ENCODE peak calls at places on chromosomes 13 and 19, in four cellular contexts. One of them, this sample, is unnamed.

GRCh38 chr19:4525563-4526002 is 7.3 kb upstream of the PLIN4 start:
- DNase-seq in tibial nerve: no peak
- DNase-seq in NCI-H1694 treated with DMSO at 0.1 percent for 48 hours: no peak
- DNase-seq in activated T-cell treated with anti-CD3 and anti-CD28 coated beads, Interleukin-2, amount 50 U/mL, for 72 hours: no peak
- DNase-seq in this sample: no peak

GRCh38 chr13:44048326-44048725 is 168.6 kb downstream of the LACC1 start:
- DNase-seq in NCI-H1694 treated with DMSO at 0.1 percent for 48 hours: no peak
- DNase-seq in activated T-cell treated with anti-CD3 and anti-CD28 coated beads, Interleukin-2, amount 50 U/mL, for 72 hours: no peak
- DNase-seq in tibial nerve: no peak
- DNase-seq in this sample: no peak

GRCh38 chr19:33250500-33250899 is 24.9 kb upstream of the SLC7A10 start:
- DNase-seq in activated T-cell treated with anti-CD3 and anti-CD28 coated beads, Interleukin-2, amount 50 U/mL, for 72 hours: no peak
- DNase-seq in tibial nerve: no peak
- DNase-seq in NCI-H1694 treated with DMSO at 0.1 percent for 48 hours: no peak
- DNase-seq in this sample: no peak

GRCh38 chr19:39356073-39356472 is 13.9 kb downstream of the SAMD4B start:
- DNase-seq in NCI-H1694 treated with DMSO at 0.1 percent for 48 hours: no peak
- DNase-seq in activated T-cell treated with anti-CD3 and anti-CD28 coated beads, Interleukin-2, amount 50 U/mL, for 72 hours: no peak
- DNase-seq in tibial nerve: no peak
- DNase-seq in this sample: no peak

GRCh38 chr19:2207991-2208860 is 27.9 kb downstream of the PLEKHJ1 start:
- DNase-seq in tibial nerve: peak; percentile 75
- DNase-seq in NCI-H1694 treated with DMSO at 0.1 percent for 48 hours: no peak
- DNase-seq in activated T-cell treated with anti-CD3 and anti-CD28 coated beads, Interleukin-2, amount 50 U/mL, for 72 hours: peak; percentile 23
- DNase-seq in this sample: no peak

GRCh38 chr13:35139591-35139990 is 197.5 kb downstream of the NBEA start:
- DNase-seq in tibial nerve: no peak
- DNase-seq in NCI-H1694 treated with DMSO at 0.1 percent for 48 hours: no peak
- DNase-seq in activated T-cell treated with anti-CD3 and anti-CD28 coated beads, Interleukin-2, amount 50 U/mL, for 72 hours: no peak
- DNase-seq in this sample: no peak

GRCh38 chr13:44435142-44435982 is 61.7 kb downstream of the SERP2 start:
- DNase-seq in tibial nerve: peak; percentile 95
- DNase-seq in activated T-cell treated with anti-CD3 and anti-CD28 coated beads, Interleukin-2, amount 50 U/mL, for 72 hours: peak; percentile 81
- DNase-seq in NCI-H1694 treated with DMSO at 0.1 percent for 48 hours: peak; percentile 94
- DNase-seq in this sample: peak; percentile 100

GRCh38 chr13:102100234-102100633 is 301.6 kb downstream of the FGF14 start:
- DNase-seq in tibial nerve: no peak
- DNase-seq in activated T-cell treated with anti-CD3 and anti-CD28 coated beads, Interleukin-2, amount 50 U/mL, for 72 hours: no peak
- DNase-seq in NCI-H1694 treated with DMSO at 0.1 percent for 48 hours: no peak
- DNase-seq in this sample: peak; percentile 74

GRCh38 chr19:19259741-19260140 is 13.4 kb downstream of the TM6SF2 start:
- DNase-seq in activated T-cell treated with anti-CD3 and anti-CD28 coated beads, Interleukin-2, amount 50 U/mL, for 72 hours: no peak
- DNase-seq in NCI-H1694 treated with DMSO at 0.1 percent for 48 hours: peak; percentile 51
- DNase-seq in tibial nerve: no peak
- DNase-seq in this sample: peak; percentile 61

GRCh38 chr19:6767357-6768235 is at the start of gene SH2D3A:
- DNase-seq in activated T-cell treated with anti-CD3 and anti-CD28 coated beads, Interleukin-2, amount 50 U/mL, for 72 hours: peak; percentile 97
- DNase-seq in tibial nerve: no peak
- DNase-seq in NCI-H1694 treated with DMSO at 0.1 percent for 48 hours: no peak
- DNase-seq in this sample: peak; percentile 52